ENCODE peak calls at places on chromosomes 6 and 20, in four cellular contexts. Z is WTC11, X is K562, W is HepG2. I is an unnamed sample.

GRCh38 chr6:107653183-107653580 is 163.3 kb downstream of the SOBP start:
- DNase-seq in Z (no peak), W (no peak), X (peak), I (no peak)

GRCh38 chr6:2275207-2275891 is 29.9 kb upstream of the GMDS start:
- DNase-seq in X (no peak), W (no peak), Z (no peak), I (no peak)

GRCh38 chr20:50506270-50506579 is 4.0 kb upstream of the PTPN1 start:
- DNase-seq in Z (peak), W (no peak), X (no peak), I (no peak)

GRCh38 chr6:3722211-3722621 is 29.3 kb downstream of the PXDC1 start:
- DNase-seq in W (no peak), Z (no peak), X (no peak), I (no peak)

GRCh38 chr6:44284867-44285266 is 14.6 kb downstream of the TMEM151B start:
- DNase-seq in Z (no peak), W (no peak), X (no peak), I (no peak)

GRCh38 chr6:34791164-34791841 is 580 bp upstream of the BLTP3A start:
- DNase-seq in X (peak), W (peak), Z (peak), I (no peak)

GRCh38 chr20:41135187-41135887 is 2.0 kb upstream of the PLCG1 start:
- DNase-seq in X (peak), W (peak), Z (peak), I (no peak)

GRCh38 chr6:100217225-100217624 is 223.2 kb upstream of the MCHR2 start:
- DNase-seq in X (no peak), Z (no peak), W (no peak), I (no peak)

GRCh38 chr6:44002591-44003344 is 124.5 kb downstream of the MRPL14 start:
- DNase-seq in Z (peak), X (no peak), W (no peak), I (no peak)

GRCh38 chr20:1827974-1828785 is 67.0 kb upstream of the SIRPA start:
- DNase-seq in W (peak), Z (no peak), X (no peak), I (no peak)

GRCh38 chr20:227439-228105 is 514 bp downstream of the DEFB129 start:
- DNase-seq in X (no peak), Z (no peak), W (no peak), I (no peak)

GRCh38 chr6:1860756-1861369 is 251.1 kb downstream of the FOXC1 start:
- DNase-seq in X (no peak), Z (no peak), W (no peak), I (no peak)

GRCh38 chr6:50305660-50306059 is 255.9 kb upstream of the DEFB112 start:
- DNase-seq in W (peak), Z (no peak), X (no peak), I (no peak)

GRCh38 chr6:27503436-27504030 is 30.6 kb upstream of the ZNF184 start:
- DNase-seq in Z (peak), X (peak), W (peak), I (peak)

GRCh38 chr20:48064929-48065328 is 279.6 kb upstream of the SULF2 start:
- DNase-seq in W (no peak), Z (no peak), X (no peak), I (no peak)

GRCh38 chr6:4133941-4134838 is 1.2 kb downstream of the ECI2 start:
- DNase-seq in W (peak), Z (peak), X (peak), I (no peak)

GRCh38 chr20:34557936-34558319 is 590 bp upstream of the MAP1LC3A start:
- DNase-seq in Z (no peak), W (no peak), X (no peak), I (no peak)

GRCh38 chr6:116100419-116101297 is at the start of gene NT5DC1:
- DNase-seq in X (peak), Z (peak), W (peak), I (peak)

GRCh38 chr6:122063761-122064160 is 335.7 kb upstream of the HSF2 start:
- DNase-seq in W (no peak), Z (no peak), X (no peak), I (no peak)

GRCh38 chr20:62501801-62502495 is 26.2 kb upstream of the GATA5 start:
- DNase-seq in Z (no peak), X (peak), W (no peak), I (peak)

GRCh38 chr6:157461000-157461915 is 80.3 kb downstream of the ZDHHC14 start:
- DNase-seq in Z (peak), W (peak), X (peak), I (peak)

GRCh38 chr6:1438471-1438881 is 49.1 kb downstream of the FOXF2 start:
- DNase-seq in X (no peak), W (no peak), Z (no peak), I (no peak)

GRCh38 chr6:717135-717534 is 24.2 kb upstream of the EXOC2 start:
- DNase-seq in X (no peak), Z (no peak), W (no peak), I (no peak)

GRCh38 chr6:112563368-112563767 is 216.2 kb downstream of the RFPL4B start:
- DNase-seq in X (no peak), Z (peak), W (peak), I (no peak)

GRCh38 chr20:1901704-1902103 is 6.5 kb downstream of the SIRPA start:
- DNase-seq in W (no peak), Z (no peak), X (no peak), I (no peak)

GRCh38 chr6:169162968-169163903 is 90.4 kb downstream of the THBS2 start:
- DNase-seq in W (peak), X (peak), Z (no peak), I (no peak)

GRCh38 chr6:19342616-19343015 is 494.6 kb upstream of the ID4 start:
- DNase-seq in W (no peak), X (no peak), Z (no peak), I (no peak)

GRCh38 chr6:44667226-44667625 is 279.7 kb downstream of the CDC5L start:
- DNase-seq in W (peak), X (no peak), Z (peak), I (no peak)

GRCh38 chr6:107314644-107315043 is 144.7 kb downstream of the PDSS2 start:
- DNase-seq in X (no peak), W (peak), Z (no peak), I (no peak)

DNA sequence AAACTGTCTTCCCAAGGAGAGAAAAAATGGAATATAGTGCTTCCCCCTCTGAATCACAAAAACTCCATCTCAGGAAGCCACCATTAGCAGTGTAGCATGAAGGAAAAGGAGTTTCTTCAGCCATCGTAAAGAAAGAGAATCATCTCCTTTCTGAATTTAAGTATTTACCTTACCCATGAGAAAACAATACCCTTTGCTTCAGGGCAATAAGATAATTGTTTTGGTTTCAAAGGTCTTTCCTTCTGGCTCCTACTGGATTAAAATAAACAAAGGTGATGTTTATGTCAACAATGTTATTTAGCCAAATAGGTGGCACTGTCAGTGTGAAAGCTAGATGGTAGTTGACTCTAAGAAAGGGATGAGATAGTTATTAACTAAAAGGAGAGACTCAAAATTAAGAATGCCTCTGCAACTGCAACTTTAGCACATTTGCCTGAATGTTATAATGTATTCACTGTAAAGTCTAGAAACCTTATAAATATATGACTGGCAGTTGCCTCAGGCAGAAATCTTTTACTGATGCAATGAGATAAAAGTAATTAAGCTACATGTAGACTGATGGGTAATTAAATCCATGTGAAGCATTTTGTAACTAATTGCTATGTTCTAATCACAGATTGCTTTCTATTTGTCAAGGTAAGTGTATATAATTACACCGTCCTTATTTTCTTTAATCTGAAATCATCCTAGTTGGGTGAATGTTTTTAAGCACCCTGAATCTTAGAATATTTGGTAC is 399.0 kb downstream of the CDKAL1 start:
- DNase-seq in W (peak), Z (no peak), X (no peak), I (no peak)
- TF ChIP-seq TCF7 in W (no peak), Z (no peak), X (no peak), I (no peak)

GRCh38 chr6:57297505-57297904 is 19.9 kb upstream of the PRIM2 start:
- DNase-seq in X (no peak), W (no peak), Z (no peak), I (no peak)
- TF ChIP-seq TCF7 in X (no peak), W (no peak), Z (no peak), I (no peak)

DNA sequence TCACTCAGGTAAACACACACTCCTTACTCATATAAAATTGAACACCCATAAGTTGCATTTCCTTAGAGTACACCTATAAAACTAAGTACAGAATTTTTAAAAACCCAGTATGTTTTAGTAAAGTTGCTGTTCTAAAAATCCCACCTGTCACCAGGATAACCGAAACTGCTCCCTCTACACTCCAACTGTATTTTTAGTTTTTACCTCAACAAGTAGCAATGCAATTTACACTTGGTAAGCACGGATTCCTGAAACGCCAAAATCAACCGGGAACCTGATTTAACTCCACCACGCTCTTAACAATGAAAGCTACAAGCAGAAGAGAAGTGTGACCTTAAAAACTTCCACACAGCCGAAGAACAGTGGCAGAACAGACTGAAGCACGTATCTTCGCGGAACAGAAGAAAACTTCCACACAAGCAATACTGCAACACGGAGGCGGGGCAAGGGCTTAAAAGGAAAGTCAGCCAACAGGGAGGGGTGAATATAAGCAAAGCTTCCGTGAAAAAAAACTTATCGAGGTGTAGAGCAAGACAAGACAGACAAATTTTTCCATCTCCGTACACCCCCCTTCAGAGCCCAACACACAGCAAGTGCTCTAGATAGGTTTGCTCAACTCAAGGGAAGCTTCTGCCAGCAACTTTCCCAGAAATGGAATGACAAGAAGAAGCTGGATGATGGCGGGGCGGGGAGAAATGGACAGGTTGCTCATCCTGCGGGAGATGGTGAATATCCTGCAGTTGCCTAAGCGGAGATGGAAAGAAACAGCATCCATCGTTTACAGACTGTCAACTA is 1.4 kb downstream of the STAU1 start:
- DNase-seq in W (peak), X (peak), Z (no peak), I (no peak)
- TF ChIP-seq TCF7 in W (no peak), X (no peak), Z (no peak), I (no peak)

GRCh38 chr20:11544029-11544678 is 373.5 kb upstream of the BTBD3 start:
- DNase-seq in W (peak), Z (no peak), X (peak), I (peak)
- TF ChIP-seq TCF7 in W (no peak), Z (no peak), X (no peak), I (no peak)

GRCh38 chr20:20734475-20734948 is 22.1 kb upstream of the RALGAPA2 start:
- DNase-seq in W (no peak), Z (no peak), X (no peak), I (peak)
- TF ChIP-seq TCF7 in W (no peak), Z (no peak), X (no peak), I (no peak)

GRCh38 chr6:164827537-164827936 is 481.9 kb downstream of the C6orf118 start:
- DNase-seq in X (no peak), Z (no peak), W (no peak), I (no peak)
- TF ChIP-seq TCF7 in X (no peak), Z (no peak), W (no peak), I (no peak)

DNA sequence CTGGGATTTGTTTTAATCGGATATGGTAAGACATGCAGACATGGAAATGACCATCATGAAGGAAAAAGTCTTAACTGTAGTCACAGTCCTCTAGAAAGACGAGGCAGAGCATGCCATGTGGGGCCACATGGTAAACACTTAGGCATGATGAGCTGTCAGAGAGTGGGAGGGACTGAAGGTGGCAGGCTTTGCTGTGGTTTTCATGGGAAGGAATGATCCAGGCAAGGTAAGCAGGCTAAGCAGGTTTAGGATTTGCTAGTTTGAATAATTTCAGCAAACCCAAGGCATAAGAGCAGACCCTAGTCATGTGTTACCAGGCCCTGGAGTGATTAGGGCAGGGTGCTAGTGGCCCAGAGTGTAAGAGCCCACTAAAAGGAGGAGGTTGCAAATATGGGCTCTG is 47.2 kb upstream of the STMND1 start:
- DNase-seq in W (no peak), Z (no peak), X (no peak), I (no peak)
- TF ChIP-seq TCF7 in W (no peak), Z (no peak), X (no peak), I (no peak)

I was measured in GM12878.